ENCODE peak calls at places on chromosomes 13 and 19, in ten cellular contexts. F is SW 1271; M is Ammon's horn; W is left ventricle myocardium superior; V is midbrain; D is activated T-cell treated with anti-CD3 and anti-CD28 coated beads, Interleukin-2, amount 50 U/mL, for 72 hours; O is aorta; G is CD8-positive, alpha-beta T cell; E is 8988T; U is stimulated activated CD8-positive, alpha-beta memory T cell treated with anti-CD3 and anti-CD28 coated beads, Interleukin-15, amount 100 ng/mL, for 24 hours. X is an unnamed sample.
A peak's percentile ranks its signal among the peaks of the same experiment; 100 is the strongest.

GRCh38 chr19:18322318-18322758 is 538 bp downstream of the LSM4 start:
- DNase-seq in F (peak; percentile 39), M (no peak), W (no peak), V (no peak), D (peak; percentile 66), O (no peak), G (no peak), E (no peak), U (no peak), X (no peak)

GRCh38 chr13:44273991-44274810 is 99.4 kb upstream of the SERP2 start:
- DNase-seq in F (no peak), M (peak; percentile 37), W (no peak), V (no peak), D (peak; percentile 19), O (no peak), G (peak; percentile 6), E (no peak), U (no peak), X (no peak)

GRCh38 chr13:101838305-101838835 is 385.9 kb downstream of the ITGBL1 start:
- DNase-seq in F (no peak), M (no peak), W (no peak), V (no peak), D (no peak), O (no peak), G (no peak), E (no peak), U (no peak), X (peak; percentile 4)

GRCh38 chr13:103324641-103325040 is 258.4 kb upstream of the SLC10A2 start:
- DNase-seq in F (no peak), M (no peak), W (no peak), V (no peak), D (no peak), O (no peak), G (no peak), E (no peak), U (no peak), X (no peak)

GRCh38 chr13:27775943-27776342 is 16.3 kb upstream of the GSX1 start:
- DNase-seq in F (no peak), M (no peak), W (no peak), V (no peak), D (no peak), O (no peak), G (no peak), E (no peak), U (no peak), X (no peak)

GRCh38 chr19:4738734-4739133 is 15.1 kb upstream of the DPP9 start:
- DNase-seq in F (no peak), M (no peak), W (peak; percentile 47), V (no peak), D (no peak), O (no peak), G (no peak), E (no peak), U (no peak), X (no peak)

GRCh38 chr13:34513526-34513925 is 428.5 kb upstream of the NBEA start:
- DNase-seq in F (no peak), M (no peak), W (no peak), V (no peak), D (no peak), O (no peak), G (no peak), E (no peak), U (no peak), X (no peak)

GRCh38 chr19:7751157-7751783 is 3.9 kb upstream of the CD209 start:
- DNase-seq in F (no peak), M (no peak), W (no peak), V (no peak), D (peak; percentile 54), O (no peak), G (no peak), E (no peak), U (no peak), X (no peak)

GRCh38 chr19:39824143-39825092 is 9.5 kb downstream of the DYRK1B start:
- DNase-seq in F (peak; percentile 90), M (peak; percentile 98), W (peak; percentile 84), V (peak; percentile 96), D (peak; percentile 90), O (peak; percentile 93), G (peak; percentile 73), E (peak; percentile 88), U (peak; percentile 46), X (no peak)

GRCh38 chr13:79936368-79937136 is 404.4 kb downstream of the SPRY2 start:
- DNase-seq in F (peak; percentile 99), M (peak; percentile 94), W (no peak), V (peak; percentile 93), D (no peak), O (peak; percentile 39), G (no peak), E (peak; percentile 30), U (no peak), X (peak; percentile 91)

GRCh38 chr13:51435002-51435578 is 17.7 kb downstream of the INTS6 start:
- DNase-seq in F (peak; percentile 34), M (no peak), W (no peak), V (peak; percentile 22), D (no peak), O (no peak), G (no peak), E (no peak), U (no peak), X (no peak)

GRCh38 chr13:81568824-81569223 is 1227.9 kb upstream of the SPRY2 start:
- DNase-seq in F (no peak), M (no peak), W (no peak), V (no peak), D (no peak), O (no peak), G (no peak), E (no peak), U (no peak), X (no peak)

GRCh38 chr13:38530492-38530891 is 156.4 kb upstream of the FREM2 start:
- DNase-seq in F (peak; percentile 12), M (peak; percentile 16), W (no peak), V (peak; percentile 0), D (no peak), O (no peak), G (no peak), E (no peak), U (no peak), X (no peak)

GRCh38 chr19:3075605-3076431 is 13.5 kb upstream of the TLE5 start:
- DNase-seq in F (no peak), M (no peak), W (peak; percentile 78), V (peak; percentile 29), D (peak; percentile 85), O (peak; percentile 92), G (peak; percentile 67), E (peak; percentile 41), U (peak; percentile 81), X (no peak)

GRCh38 chr13:101258071-101258470 is 158.2 kb downstream of the NALCN start:
- DNase-seq in F (peak; percentile 100), M (no peak), W (no peak), V (no peak), D (peak; percentile 71), O (no peak), G (no peak), E (peak; percentile 39), U (no peak), X (peak; percentile 29)

GRCh38 chr19:45049073-45049736 is 10.4 kb downstream of the CLASRP start:
- DNase-seq in F (no peak), M (peak; percentile 59), W (peak; percentile 66), V (no peak), D (no peak), O (no peak), G (no peak), E (no peak), U (no peak), X (no peak)

GRCh38 chr13:42990147-42990990 is 1.7 kb downstream of the EPSTI1 start:
- DNase-seq in F (no peak), M (no peak), W (no peak), V (no peak), D (no peak), O (no peak), G (no peak), E (no peak), U (no peak), X (no peak)

X was measured in HS-27A.